ENCODE peak calls at places on chromosomes 12 and 14, in seven cellular contexts. A is endodermal cell; Z is CD8-positive, alpha-beta memory T cell; F is GM23338; Q is foreskin fibroblast; S is mesendoderm; U is heart left ventricle. L is an unnamed sample.
A peak's percentile ranks its signal among the peaks of the same experiment; 100 is the strongest.

GRCh38 chr14:49692191-49692757 is 646 bp upstream of the KLHDC1 start:
- DNase-seq in A (no peak), Z (no peak), F (no peak), Q (no peak), S (no peak), U (no peak), L (no peak)

GRCh38 chr12:56880416-56881035 is 53.7 kb downstream of the SDR9C7 start:
- DNase-seq in A (no peak), Z (no peak), F (no peak), Q (no peak), S (no peak), U (no peak), L (peak; percentile 77)

GRCh38 chr14:72024504-72024903 is 92.3 kb downstream of the RGS6 start:
- DNase-seq in A (no peak), Z (no peak), F (no peak), Q (no peak), S (no peak), U (no peak), L (no peak)

GRCh38 chr12:24500466-24501232 is 448.3 kb downstream of the BCAT1 start:
- DNase-seq in A (no peak), Z (no peak), F (peak; percentile 4), Q (no peak), S (peak; percentile 11), U (no peak), L (no peak)

GRCh38 chr12:4435537-4435936 is 10.1 kb downstream of the FGF6 start:
- DNase-seq in A (peak; percentile 25), Z (no peak), F (no peak), Q (no peak), S (no peak), U (no peak), L (no peak)

GRCh38 chr12:44031472-44032185 is 195.7 kb downstream of the TMEM117 start:
- DNase-seq in A (no peak), Z (no peak), F (no peak), Q (no peak), S (peak; percentile 7), U (no peak), L (no peak)

GRCh38 chr12:69570000-69570516 is 15.2 kb upstream of the CCT2 start:
- DNase-seq in A (no peak), Z (no peak), F (no peak), Q (peak; percentile 43), S (no peak), U (no peak), L (no peak)

GRCh38 chr12:47097276-47097896 is 17.6 kb upstream of the AMIGO2 start:
- DNase-seq in A (no peak), Z (no peak), F (no peak), Q (no peak), S (no peak), U (no peak), L (no peak)

GRCh38 chr14:77903233-77903632 is 103.3 kb downstream of the ADCK1 start:
- DNase-seq in A (no peak), Z (no peak), F (no peak), Q (peak; percentile 35), S (no peak), U (no peak), L (no peak)

GRCh38 chr14:75238728-75239455 is 39.7 kb upstream of the FOS start:
- DNase-seq in A (no peak), Z (no peak), F (no peak), Q (no peak), S (no peak), U (no peak), L (no peak)

GRCh38 chr12:107134558-107134957 is 41.2 kb upstream of the CRY1 start:
- DNase-seq in A (peak; percentile 90), Z (peak; percentile 20), F (peak; percentile 92), Q (no peak), S (peak; percentile 95), U (no peak), L (peak; percentile 71)

GRCh38 chr12:115574831-115575230 is 702.7 kb downstream of the MED13L start:
- DNase-seq in A (no peak), Z (no peak), F (no peak), Q (no peak), S (no peak), U (no peak), L (no peak)

GRCh38 chr14:59360923-59361794 is 104.0 kb downstream of the GPR135 start:
- DNase-seq in A (peak; percentile 63), Z (no peak), F (no peak), Q (peak; percentile 37), S (peak; percentile 75), U (peak; percentile 79), L (no peak)

GRCh38 chr12:65941388-65941787 is 117.1 kb downstream of the HMGA2 start:
- DNase-seq in A (no peak), Z (no peak), F (no peak), Q (peak; percentile 66), S (no peak), U (no peak), L (no peak)

GRCh38 chr14:72615511-72616121 is 278.3 kb downstream of the DPF3 start:
- DNase-seq in A (peak; percentile 40), Z (no peak), F (no peak), Q (no peak), S (peak; percentile 60), U (no peak), L (no peak)

GRCh38 chr12:5318874-5319273 is 113.0 kb upstream of the NTF3 start:
- DNase-seq in A (no peak), Z (no peak), F (no peak), Q (peak; percentile 46), S (no peak), U (no peak), L (no peak)

GRCh38 chr12:108633081-108633533 is 587 bp downstream of the SELPLG start:
- DNase-seq in A (no peak), Z (no peak), F (no peak), Q (no peak), S (no peak), U (peak; percentile 7), L (no peak)

GRCh38 chr12:26845057-26845666 is 12.2 kb upstream of the ITPR2 start:
- DNase-seq in A (peak; percentile 91), Z (no peak), F (peak; percentile 75), Q (no peak), S (peak; percentile 57), U (peak; percentile 69), L (no peak)

GRCh38 chr12:65084579-65084978 is 36.5 kb downstream of the WIF1 start:
- DNase-seq in A (no peak), Z (no peak), F (no peak), Q (no peak), S (no peak), U (no peak), L (no peak)

GRCh38 chr12:34406996-34407300 is 384.7 kb downstream of the ALG10 start:
- DNase-seq in A (no peak), Z (no peak), F (no peak), Q (no peak), S (no peak), U (peak; percentile 4), L (no peak)

GRCh38 chr14:94769413-94770250 is at the start of gene GSC:
- DNase-seq in A (no peak), Z (no peak), F (peak; percentile 89), Q (peak; percentile 14), S (peak; percentile 58), U (peak; percentile 46), L (no peak)

GRCh38 chr14:69696633-69697557 is 70.0 kb upstream of the SRSF5 start:
- DNase-seq in A (no peak), Z (no peak), F (no peak), Q (no peak), S (no peak), U (no peak), L (no peak)

GRCh38 chr12:95413576-95413975 is 60.4 kb upstream of the METAP2 start:
- DNase-seq in A (no peak), Z (no peak), F (no peak), Q (no peak), S (no peak), U (no peak), L (no peak)

GRCh38 chr14:60651051-60651935 is 2.0 kb upstream of the SIX1 start:
- DNase-seq in A (no peak), Z (no peak), F (no peak), Q (no peak), S (no peak), U (no peak), L (no peak)

GRCh38 chr14:29243355-29243754 is 476.8 kb downstream of the FOXG1 start:
- DNase-seq in A (no peak), Z (no peak), F (no peak), Q (peak; percentile 51), S (no peak), U (no peak), L (no peak)

GRCh38 chr12:109423392-109423791 is 53.7 kb downstream of the KCTD10 start:
- DNase-seq in A (peak; percentile 14), Z (no peak), F (no peak), Q (no peak), S (no peak), U (no peak), L (no peak)

GRCh38 chr12:94184995-94185711 is 36.8 kb downstream of the PLXNC1 start:
- DNase-seq in A (peak; percentile 57), Z (no peak), F (no peak), Q (no peak), S (no peak), U (no peak), L (peak; percentile 60)

GRCh38 chr12:94183702-94184379 is 35.5 kb downstream of the PLXNC1 start:
- DNase-seq in A (peak; percentile 62), Z (no peak), F (no peak), Q (no peak), S (no peak), U (no peak), L (no peak)

GRCh38 chr12:94186461-94187237 is 38.3 kb downstream of the PLXNC1 start:
- DNase-seq in A (peak; percentile 97), Z (no peak), F (peak; percentile 96), Q (peak; percentile 69), S (peak; percentile 89), U (no peak), L (no peak)

GRCh38 chr12:94187351-94187750 is 39.0 kb downstream of the PLXNC1 start:
- DNase-seq in A (peak; percentile 43), Z (no peak), F (no peak), Q (peak; percentile 45), S (no peak), U (no peak), L (no peak)

GRCh38 chr12:94185801-94186200 is 37.4 kb downstream of the PLXNC1 start:
- DNase-seq in A (no peak), Z (no peak), F (no peak), Q (no peak), S (no peak), U (no peak), L (no peak)
- H3K4me3 ChIP-seq in A (no peak overlapping the region), Z (no peak overlapping the region), F (no peak overlapping the region), Q (no peak overlapping the region), S (no peak overlapping the region), U (no peak overlapping the region), L (no peak overlapping the region)

GRCh38 chr14:81323094-81323493 is 77.0 kb downstream of the STON2 start:
- DNase-seq in A (peak; percentile 35), Z (no peak), F (no peak), Q (no peak), S (no peak), U (no peak), L (no peak)
- H3K4me3 ChIP-seq in A (peak overlapping the region; percentile 87), Z (no peak overlapping the region), F (peak overlapping the region; percentile 44), Q (no peak overlapping the region), S (no peak overlapping the region), U (no peak overlapping the region), L (no peak overlapping the region)

GRCh38 chr12:53941750-53942149 is 3.1 kb downstream of the HOXC13 start:
- DNase-seq in A (peak; percentile 13), Z (no peak), F (no peak), Q (no peak), S (no peak), U (no peak), L (peak; percentile 43)
- H3K4me3 ChIP-seq in A (no peak overlapping the region), Z (no peak overlapping the region), F (no peak overlapping the region), Q (no peak overlapping the region), S (no peak overlapping the region), U (no peak overlapping the region), L (no peak overlapping the region)

GRCh38 chr12:101966496-101966895 is 89.1 kb downstream of the DRAM1 start:
- DNase-seq in A (no peak), Z (no peak), F (no peak), Q (no peak), S (no peak), U (no peak), L (no peak)
- H3K4me3 ChIP-seq in A (no peak overlapping the region), Z (no peak overlapping the region), F (no peak overlapping the region), Q (no peak overlapping the region), S (no peak overlapping the region), U (no peak overlapping the region), L (no peak overlapping the region)

L was measured in Jurkat, Clone E6-1.